ENCODE peak calls at places on chromosomes 6 and 20, in six cellular contexts. E is fibroblast of lung; C is effector memory CD4-positive, alpha-beta T cell; P is AG04450; V is psoas muscle; O is IMR-90. L is an unnamed sample.
A peak's percentile ranks its signal among the peaks of the same experiment; 100 is the strongest.

GRCh38 chr6:77650098-77650663 is 2.7 kb upstream of the MEI4 start:
- DNase-seq in E (peak; percentile 1), C (no peak), V (peak; percentile 56), O (no peak), P (no peak), L (no peak)

GRCh38 chr6:21764989-21765388 is 171.4 kb downstream of the SOX4 start:
- DNase-seq in O (no peak), V (no peak), C (no peak), P (no peak), E (no peak), L (no peak)

GRCh38 chr6:110337481-110337880 is 20.7 kb downstream of the METTL24 start:
- DNase-seq in P (no peak), V (no peak), O (no peak), C (no peak), E (no peak), L (no peak)

GRCh38 chr6:124780621-124781020 is 181.6 kb upstream of the RNF217 start:
- DNase-seq in E (peak; percentile 21), V (no peak), P (no peak), O (no peak), C (no peak), L (peak; percentile 10)

GRCh38 chr6:32664827-32665362 is 1.6 kb downstream of the HLA-DQB1 start:
- DNase-seq in V (peak; percentile 32), C (peak; percentile 28), E (no peak), O (no peak), P (no peak), L (no peak)

GRCh38 chr20:12053348-12053747 is 135.7 kb downstream of the BTBD3 start:
- DNase-seq in V (no peak), O (peak; percentile 77), C (no peak), E (peak; percentile 87), P (peak; percentile 24), L (no peak)

GRCh38 chr6:71588490-71588889 is 297.9 kb upstream of the RIMS1 start:
- DNase-seq in E (no peak), C (no peak), P (no peak), V (no peak), O (no peak), L (no peak)

GRCh38 chr6:134080171-134080795 is 27.9 kb upstream of the SLC2A12 start:
- DNase-seq in P (no peak), O (no peak), E (peak; percentile 67), V (no peak), C (no peak), L (no peak)

GRCh38 chr20:11429168-11429567 is 488.5 kb upstream of the BTBD3 start:
- DNase-seq in E (no peak), V (no peak), O (no peak), P (no peak), C (no peak), L (no peak)

GRCh38 chr6:77324851-77325250 is 138.4 kb downstream of the HTR1B start:
- DNase-seq in C (no peak), E (no peak), V (no peak), P (no peak), O (no peak), L (no peak)

GRCh38 chr20:48687097-48687800 is 140.6 kb downstream of the PREX1 start:
- DNase-seq in C (no peak), V (no peak), P (no peak), E (no peak), O (no peak), L (no peak)

GRCh38 chr6:148118303-148118702 is 224.3 kb upstream of the SASH1 start:
- DNase-seq in C (no peak), P (no peak), O (no peak), E (no peak), V (no peak), L (no peak)

DNA sequence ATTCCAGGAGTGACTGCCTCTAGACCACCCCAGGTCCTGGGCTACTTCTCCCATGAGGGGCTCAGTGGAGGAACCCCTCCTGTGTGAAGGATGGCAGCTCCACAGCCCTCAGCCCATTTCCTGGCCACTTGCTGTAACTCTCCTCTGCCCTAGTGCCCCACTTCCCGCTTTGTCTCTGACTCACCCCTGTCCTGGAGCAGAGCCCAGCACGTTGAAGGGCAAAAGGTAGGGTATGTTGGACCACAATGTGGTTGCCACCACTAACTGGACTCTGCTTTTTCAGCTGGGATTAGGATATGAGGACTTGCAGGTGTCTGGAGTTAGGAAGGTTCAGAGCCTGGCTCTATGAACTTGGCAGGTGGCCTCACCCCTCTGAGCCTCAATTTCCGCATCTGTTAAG is 2.4 kb downstream of the MYBL2 start:
- DNase-seq in C (no peak), V (no peak), E (peak; percentile 73), O (peak; percentile 62), P (no peak), L (no peak)
- H3K27ac ChIP-seq in C (no peak overlapping the region), V (no peak overlapping the region), E (no peak overlapping the region), O (no peak overlapping the region), P (no peak overlapping the region), L (no peak overlapping the region)

GRCh38 chr20:37516697-37517370 is 4.2 kb upstream of the NNAT start:
- DNase-seq in E (peak; percentile 77), V (no peak), C (no peak), O (peak; percentile 93), P (peak; percentile 93), L (no peak)
- H3K27ac ChIP-seq in E (no peak overlapping the region), V (peak overlapping the region; percentile 100), C (no peak overlapping the region), O (peak overlapping the region; percentile 9), P (peak overlapping the region; percentile 68), L (no peak overlapping the region)

DNA sequence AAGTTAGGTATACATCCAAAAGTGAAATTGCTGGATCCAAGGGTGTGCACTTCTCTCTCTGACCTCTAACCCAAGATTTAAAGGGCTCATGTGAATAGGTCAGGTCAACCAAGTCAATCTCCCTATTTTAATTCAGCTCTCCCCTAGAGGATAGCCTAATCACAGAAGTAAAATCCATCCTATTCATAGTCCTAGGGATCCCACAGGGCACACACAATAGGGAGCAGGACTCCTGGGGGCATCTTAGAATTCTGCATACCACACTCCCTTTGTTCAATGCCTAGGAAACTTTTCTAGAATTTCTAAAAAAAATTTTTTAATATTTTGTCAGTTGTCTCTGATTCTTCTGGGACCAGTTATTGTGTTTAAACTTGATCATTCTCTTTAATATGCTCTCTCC is 35.1 kb downstream of the CST9L start:
- DNase-seq in V (no peak), P (no peak), O (no peak), E (no peak), C (no peak), L (no peak)
- H3K27ac ChIP-seq in V (no peak overlapping the region), P (no peak overlapping the region), O (no peak overlapping the region), E (no peak overlapping the region), C (no peak overlapping the region), L (no peak overlapping the region)

DNA sequence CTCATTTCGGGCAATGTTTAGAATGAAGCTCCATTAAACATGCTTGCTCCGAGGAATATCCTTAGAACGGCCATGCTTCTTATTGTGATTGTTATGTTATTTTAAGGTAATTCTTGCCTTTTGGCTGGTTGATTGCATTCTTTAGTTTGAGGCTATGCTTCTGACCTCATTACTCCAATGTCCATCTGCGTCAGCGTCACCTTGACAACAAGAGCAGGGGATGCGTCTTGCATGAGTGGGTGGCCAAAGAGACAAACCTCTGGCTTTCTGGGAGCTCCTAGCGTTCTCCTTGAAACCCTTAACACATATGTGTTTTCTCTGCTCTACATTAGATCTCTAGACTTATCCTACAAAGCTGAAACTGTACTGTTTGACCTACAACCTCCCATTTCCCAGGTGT is 184.3 kb downstream of the THBS2 start:
- DNase-seq in O (no peak), E (peak; percentile 84), P (no peak), C (no peak), V (no peak), L (no peak)
- H3K27ac ChIP-seq in O (no peak overlapping the region), E (no peak overlapping the region), P (no peak overlapping the region), C (no peak overlapping the region), V (no peak overlapping the region), L (no peak overlapping the region)

GRCh38 chr20:44805991-44806729 is 4.2 kb downstream of the RIMS4 start:
- DNase-seq in P (no peak), V (peak; percentile 83), C (no peak), O (peak; percentile 25), E (peak; percentile 34), L (peak; percentile 29)
- H3K27ac ChIP-seq in P (no peak overlapping the region), V (peak overlapping the region; percentile 42), C (no peak overlapping the region), O (no peak overlapping the region), E (no peak overlapping the region), L (no peak overlapping the region)